ENCODE peak calls at places on chromosome 3, in six cellular contexts. P, B, C, D, V and O are unnamed samples.

GRCh38 chr3:107271787-107272387 is 105.4 kb upstream of the CCDC54 start:
- DNase-seq in B (peak), C (no peak), P (peak), D (no peak), V (no peak), O (peak)

GRCh38 chr3:104878395-104878794 is 488.3 kb upstream of the ALCAM start:
- DNase-seq in C (no peak), B (no peak), P (no peak), D (no peak), V (no peak), O (no peak)

GRCh38 chr3:100629728-100630127 is 20.3 kb downstream of the ADGRG7 start:
- DNase-seq in D (no peak), V (no peak), C (no peak), P (no peak), B (no peak), O (no peak)

GRCh38 chr3:144429719-144430121 is 458.1 kb downstream of the DIPK2A start:
- DNase-seq in P (no peak), B (no peak), C (no peak), D (no peak), V (no peak), O (peak)

GRCh38 chr3:112042842-112043280 is 8.3 kb downstream of the TMPRSS7 start:
- DNase-seq in V (no peak), C (no peak), D (no peak), P (no peak), B (peak), O (no peak)

GRCh38 chr3:43786102-43786952 is 95.6 kb downstream of the ABHD5 start:
- DNase-seq in V (no peak), C (no peak), B (no peak), P (no peak), D (no peak), O (no peak)

GRCh38 chr3:33971055-33971454 is 172.6 kb downstream of the PDCD6IP start:
- DNase-seq in C (no peak), P (no peak), D (no peak), V (no peak), B (no peak), O (no peak)

GRCh38 chr3:193772389-193772788 is 179.4 kb downstream of the OPA1 start:
- DNase-seq in C (no peak), D (no peak), P (no peak), B (peak), V (no peak), O (no peak)